ENCODE peak calls at places on chromosomes 11 and 22, in seven cellular contexts. C is glutamatergic neuron, O is HFF-Myc, R is brain microvascular endothelial cell, G is MM.1S, M is MCF 10A, Z is astrocyte. Y is an unnamed sample.

GRCh38 chr22:49997221-49997599 is 15.4 kb downstream of the IL17REL start:
- DNase-seq in C (no peak), O (no peak), R (no peak), G (no peak), M (no peak), Z (no peak), Y (peak; percentile 40)

GRCh38 chr11:118295834-118296454 is 8.6 kb upstream of the CD3E start:
- DNase-seq in C (no peak), O (no peak), R (peak; percentile 26), G (no peak), M (peak; percentile 68), Z (peak; percentile 18), Y (peak; percentile 41)

GRCh38 chr22:23306438-23306921 is 126.2 kb downstream of the BCR start:
- DNase-seq in C (no peak), O (no peak), R (peak; percentile 74), G (no peak), M (peak; percentile 27), Z (peak; percentile 50), Y (no peak)

GRCh38 chr11:15780354-15780753 is 576.0 kb downstream of the SOX6 start:
- DNase-seq in C (no peak), O (no peak), R (no peak), G (no peak), M (no peak), Z (no peak), Y (no peak)

GRCh38 chr11:75439026-75439425 is 6.0 kb upstream of the KLHL35 start:
- DNase-seq in C (no peak), O (no peak), R (no peak), G (no peak), M (no peak), Z (no peak), Y (no peak)

GRCh38 chr11:48237727-48238126 is 7.2 kb upstream of the OR4X2 start:
- DNase-seq in C (no peak), O (no peak), R (no peak), G (no peak), M (no peak), Z (no peak), Y (no peak)

GRCh38 chr11:2886191-2886894 is 768 bp upstream of the CDKN1C start:
- DNase-seq in C (peak; percentile 75), O (no peak), R (no peak), G (no peak), M (no peak), Z (no peak), Y (no peak)

GRCh38 chr11:121894581-121894980 is 221.4 kb downstream of the BLID start:
- DNase-seq in C (no peak), O (no peak), R (peak; percentile 59), G (no peak), M (peak; percentile 78), Z (peak; percentile 68), Y (no peak)

GRCh38 chr11:71305451-71306125 is 53.2 kb upstream of the SHANK2 start:
- DNase-seq in C (no peak), O (no peak), R (no peak), G (no peak), M (no peak), Z (no peak), Y (peak; percentile 7)

GRCh38 chr22:25923952-25924351 is 182.0 kb downstream of the MYO18B start:
- DNase-seq in C (no peak), O (no peak), R (no peak), G (no peak), M (no peak), Z (no peak), Y (no peak)

GRCh38 chr22:16970446-16970845 is 37.6 kb downstream of the GAB4 start:
- DNase-seq in C (no peak), O (no peak), R (no peak), G (no peak), M (no peak), Z (no peak), Y (no peak)

GRCh38 chr11:1877211-1878133 is 14.2 kb downstream of the PRR33 start:
- DNase-seq in C (peak; percentile 9), O (no peak), R (peak; percentile 35), G (no peak), M (peak; percentile 83), Z (no peak), Y (no peak)

GRCh38 chr11:93988455-93988854 is 32.7 kb upstream of the HEPHL1 start:
- DNase-seq in C (no peak), O (no peak), R (no peak), G (no peak), M (no peak), Z (no peak), Y (no peak)

DNA sequence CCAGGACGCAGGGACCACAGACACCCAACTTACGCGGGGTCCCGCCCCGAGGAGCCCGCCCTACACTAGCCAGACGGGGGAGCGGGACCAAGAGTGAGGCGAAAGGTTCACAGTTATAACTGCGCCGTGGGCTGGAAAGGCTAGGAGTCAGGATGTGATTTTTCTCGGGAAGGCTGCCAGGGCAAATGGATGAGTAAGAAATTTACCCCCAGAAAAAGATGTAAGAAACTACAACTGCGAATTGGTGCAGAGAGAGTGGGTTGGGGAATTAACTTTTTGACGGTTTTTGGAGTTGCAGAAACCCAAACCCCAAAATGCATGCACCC is 1.3 kb downstream of the TSPAN18 start:
- DNase-seq in C (no peak), O (no peak), R (no peak), G (no peak), M (no peak), Z (no peak), Y (no peak)
- TF ChIP-seq CTCF in C (peak; percentile 57), O (no peak), R (no peak), G (no peak), M (no peak), Z (no peak), Y (no peak)

GRCh38 chr22:19753090-19753842 is 7.3 kb upstream of the TBX1 start:
- DNase-seq in C (no peak), O (no peak), R (no peak), G (no peak), M (no peak), Z (no peak), Y (no peak)
- TF ChIP-seq CTCF in C (no peak), O (peak; percentile 20), R (peak; percentile 40), G (no peak), M (no peak), Z (no peak), Y (no peak)

GRCh38 chr11:67295846-67296245 is 6.7 kb downstream of the ANKRD13D start:
- DNase-seq in C (no peak), O (no peak), R (no peak), G (no peak), M (no peak), Z (no peak), Y (no peak)
- TF ChIP-seq CTCF in C (no peak), O (no peak), R (no peak), G (no peak), M (no peak), Z (no peak), Y (no peak)

GRCh38 chr11:97454988-97455387 is 1065.2 kb downstream of the JRKL start:
- DNase-seq in C (no peak), O (no peak), R (peak; percentile 37), G (peak; percentile 62), M (peak; percentile 18), Z (peak; percentile 2), Y (no peak)
- TF ChIP-seq CTCF in C (peak; percentile 17), O (no peak), R (peak; percentile 72), G (peak; percentile 59), M (peak; percentile 18), Z (peak; percentile 34), Y (no peak)

GRCh38 chr11:120335928-120336640 is at the start of gene ARHGEF12:
- DNase-seq in C (peak; percentile 95), O (peak; percentile 82), R (peak; percentile 93), G (peak; percentile 96), M (peak; percentile 95), Z (peak; percentile 98), Y (peak; percentile 94)
- TF ChIP-seq CTCF in C (no peak), O (peak; percentile 35), R (peak; percentile 55), G (peak; percentile 51), M (no peak), Z (no peak), Y (peak; percentile 30)

GRCh38 chr11:57344826-57345225 is 6.7 kb downstream of the P2RX3 start:
- DNase-seq in C (no peak), O (no peak), R (no peak), G (no peak), M (no peak), Z (no peak), Y (no peak)
- TF ChIP-seq CTCF in C (no peak), O (no peak), R (no peak), G (no peak), M (no peak), Z (no peak), Y (no peak)

GRCh38 chr11:86629070-86629706 is 43.2 kb downstream of the ME3 start:
- DNase-seq in C (no peak), O (no peak), R (peak; percentile 95), G (no peak), M (no peak), Z (no peak), Y (no peak)

GRCh38 chr11:86627776-86628455 is 44.5 kb downstream of the ME3 start:
- DNase-seq in C (no peak), O (peak; percentile 52), R (no peak), G (no peak), M (no peak), Z (no peak), Y (no peak)

GRCh38 chr11:86636275-86636674 is 36.1 kb downstream of the ME3 start:
- DNase-seq in C (no peak), O (no peak), R (no peak), G (no peak), M (no peak), Z (no peak), Y (no peak)

GRCh38 chr11:86637976-86638375 is 34.4 kb downstream of the ME3 start:
- DNase-seq in C (no peak), O (no peak), R (no peak), G (no peak), M (no peak), Z (peak; percentile 66), Y (no peak)

DNA sequence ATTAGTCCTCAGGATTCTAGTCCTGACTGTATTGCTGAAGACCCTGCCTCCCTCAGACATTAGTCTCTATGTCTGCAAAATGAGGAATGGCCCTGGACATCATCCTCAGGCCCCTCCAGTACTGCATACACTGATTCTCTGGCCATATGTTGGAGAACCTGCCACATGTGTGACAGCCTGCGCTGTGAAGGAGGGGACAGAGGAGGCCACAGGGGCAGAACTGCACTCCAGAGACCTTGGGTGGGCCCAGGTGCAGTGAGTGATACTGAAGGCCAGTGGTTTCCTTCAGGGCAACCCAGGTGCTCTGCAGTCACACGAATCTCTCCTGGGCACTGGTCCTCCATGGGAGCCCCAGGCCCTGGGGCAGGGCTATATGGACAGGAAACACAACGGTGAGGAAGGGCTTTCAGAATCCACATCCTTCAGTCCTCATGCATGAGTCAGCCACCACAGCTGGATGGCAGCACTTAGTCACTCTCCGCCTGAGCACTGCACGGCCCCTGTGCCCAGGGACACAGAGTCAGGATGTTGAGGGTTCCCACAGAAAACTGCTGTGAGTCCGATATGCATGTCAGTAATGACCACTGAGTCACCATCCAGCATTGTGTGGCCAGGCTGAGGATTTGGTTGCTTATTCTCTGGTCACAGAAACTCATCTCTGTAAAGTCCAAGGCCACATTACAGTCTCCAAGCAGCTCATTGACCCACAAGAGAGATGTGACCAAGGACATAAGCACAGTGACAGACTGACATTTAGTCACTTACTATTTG is 39.7 kb downstream of the ME3 start:
- DNase-seq in C (no peak), O (peak; percentile 88), R (peak; percentile 98), G (no peak), M (peak; percentile 79), Z (peak; percentile 97), Y (no peak)
- TF ChIP-seq CTCF in C (no peak), O (peak; percentile 34), R (peak; percentile 31), G (no peak), M (no peak), Z (no peak), Y (no peak)

Y was measured in GM13976.